ENCODE peak calls at places on chromosomes 5 and 9, in eight cellular contexts. M, Q, R, W, O, S, X and N are unnamed samples.

GRCh38 chr5:113133573-113133972 is 157.0 kb downstream of the DCP2 start:
- DNase-seq in M (no peak), Q (no peak), R (no peak), W (no peak), O (no peak), S (no peak), X (no peak), N (no peak)

GRCh38 chr9:37994639-37995347 is 74.2 kb downstream of the SHB start:
- DNase-seq in M (peak; percentile 78), Q (no peak), R (no peak), W (peak; percentile 78), O (peak; percentile 61), S (peak; percentile 68), X (peak; percentile 39), N (no peak)

GRCh38 chr9:112091805-112092204 is 83.3 kb downstream of the SUSD1 start:
- DNase-seq in M (no peak), Q (no peak), R (no peak), W (peak; percentile 10), O (no peak), S (no peak), X (no peak), N (no peak)

GRCh38 chr5:137822158-137822764 is 45.4 kb upstream of the MYOT start:
- DNase-seq in M (peak; percentile 71), Q (no peak), R (no peak), W (peak; percentile 63), O (peak; percentile 29), S (peak; percentile 44), X (peak; percentile 17), N (peak; percentile 78)

GRCh38 chr5:44932922-44933585 is 124.3 kb downstream of the MRPS30 start:
- DNase-seq in M (no peak), Q (no peak), R (no peak), W (no peak), O (no peak), S (no peak), X (no peak), N (no peak)

GRCh38 chr9:2925016-2925415 is 81.1 kb upstream of the PUM3 start:
- DNase-seq in M (no peak), Q (no peak), R (no peak), W (no peak), O (no peak), S (no peak), X (no peak), N (no peak)

GRCh38 chr5:81820315-81820636 is 69.4 kb upstream of the SSBP2 start:
- DNase-seq in M (no peak), Q (no peak), R (no peak), W (no peak), O (no peak), S (no peak), X (no peak), N (no peak)

GRCh38 chr5:78504726-78505431 is 143.7 kb downstream of the LHFPL2 start:
- DNase-seq in M (peak; percentile 88), Q (peak; percentile 86), R (no peak), W (peak; percentile 99), O (peak; percentile 55), S (peak; percentile 62), X (peak; percentile 95), N (peak; percentile 94)

GRCh38 chr5:128708841-128709240 is 170.8 kb upstream of the FBN2 start:
- DNase-seq in M (no peak), Q (no peak), R (no peak), W (no peak), O (no peak), S (no peak), X (no peak), N (no peak)

GRCh38 chr5:138029501-138029900 is 3.4 kb downstream of the FAM13B start:
- DNase-seq in M (no peak), Q (no peak), R (no peak), W (no peak), O (no peak), S (no peak), X (no peak), N (no peak)

GRCh38 chr9:102855646-102856045 is 139.5 kb upstream of the CYLC2 start:
- DNase-seq in M (no peak), Q (no peak), R (no peak), W (no peak), O (no peak), S (no peak), X (no peak), N (no peak)

GRCh38 chr5:113169720-113170119 is 193.1 kb downstream of the DCP2 start:
- DNase-seq in M (no peak), Q (no peak), R (no peak), W (no peak), O (no peak), S (no peak), X (no peak), N (no peak)

GRCh38 chr9:89502038-89502601 is 4.2 kb upstream of the SEMA4D start:
- DNase-seq in M (no peak), Q (no peak), R (no peak), W (no peak), O (no peak), S (peak; percentile 87), X (no peak), N (no peak)